ENCODE peak calls at places on chromosomes 2 and 18, in ten cellular contexts. Y is iPS-NIHi11; C is RWPE1; N is H54; T is effector memory CD8-positive, alpha-beta T cell; Z is heart right ventricle; S is DMS 273 treated with DMSO at 0.1 percent for 48 hours; U is EH; D is endothelial cell; L is T-helper 22 cell. I is an unnamed sample.

GRCh38 chr18:51437280-51438271 is 240.1 kb upstream of the MEX3C start:
- DNase-seq in Y (no peak), C (peak), N (no peak), T (no peak), Z (no peak), S (no peak), U (no peak), D (no peak), L (no peak), I (no peak)

GRCh38 chr2:96505231-96505889 is at the start of gene NEURL3:
- DNase-seq in Y (no peak), C (peak), N (peak), T (no peak), Z (no peak), S (no peak), U (peak), D (no peak), L (no peak), I (peak)

GRCh38 chr2:84888401-84889276 is 7.8 kb upstream of the TRABD2A start:
- DNase-seq in Y (no peak), C (no peak), N (no peak), T (peak), Z (no peak), S (no peak), U (peak), D (no peak), L (no peak), I (peak)

GRCh38 chr2:128626758-128627515 is 308.3 kb upstream of the HS6ST1 start:
- DNase-seq in Y (no peak), C (no peak), N (no peak), T (no peak), Z (no peak), S (peak), U (no peak), D (no peak), L (no peak), I (no peak)

GRCh38 chr18:45686892-45687611 is 36.9 kb upstream of the SLC14A1 start:
- DNase-seq in Y (no peak), C (no peak), N (no peak), T (peak), Z (no peak), S (no peak), U (no peak), D (no peak), L (peak), I (peak)

GRCh38 chr2:169221745-169222369 is 140.5 kb downstream of the LRP2 start:
- DNase-seq in Y (peak), C (peak), N (peak), T (no peak), Z (no peak), S (no peak), U (peak), D (no peak), L (no peak), I (no peak)

GRCh38 chr18:59697236-59697932 is at the start of gene CCBE1:
- DNase-seq in Y (peak), C (no peak), N (peak), T (no peak), Z (peak), S (peak), U (peak), D (peak), L (no peak), I (peak)

GRCh38 chr2:7788736-7789135 is 871.5 kb downstream of the RNF144A start:
- DNase-seq in Y (no peak), C (no peak), N (no peak), T (no peak), Z (no peak), S (no peak), U (no peak), D (no peak), L (no peak), I (no peak)

GRCh38 chr2:4073178-4073577 is 369.8 kb downstream of the DCDC2C start:
- DNase-seq in Y (no peak), C (no peak), N (no peak), T (no peak), Z (no peak), S (no peak), U (no peak), D (no peak), L (no peak), I (no peak)

GRCh38 chr2:8165550-8165949 is 516.3 kb upstream of the ID2 start:
- DNase-seq in Y (no peak), C (no peak), N (no peak), T (no peak), Z (no peak), S (no peak), U (no peak), D (no peak), L (no peak), I (no peak)

GRCh38 chr2:193476171-193476800 is 1281.6 kb upstream of the TMEFF2 start:
- DNase-seq in Y (no peak), C (no peak), N (no peak), T (no peak), Z (no peak), S (no peak), U (no peak), D (no peak), L (no peak), I (no peak)

GRCh38 chr2:135773917-135774316 is 32.3 kb downstream of the UBXN4 start:
- DNase-seq in Y (no peak), C (peak), N (no peak), T (no peak), Z (no peak), S (no peak), U (peak), D (no peak), L (no peak), I (no peak)

GRCh38 chr18:57925706-57926105 is 118.3 kb upstream of the NEDD4L start:
- DNase-seq in Y (no peak), C (no peak), N (no peak), T (no peak), Z (no peak), S (no peak), U (peak), D (no peak), L (no peak), I (no peak)

GRCh38 chr2:13141315-13141714 is 424.6 kb downstream of the TRIB2 start:
- DNase-seq in Y (no peak), C (no peak), N (no peak), T (no peak), Z (no peak), S (no peak), U (no peak), D (no peak), L (no peak), I (no peak)

GRCh38 chr2:229591611-229592010 is 122.7 kb downstream of the DNER start:
- DNase-seq in Y (no peak), C (no peak), N (no peak), T (no peak), Z (no peak), S (no peak), U (no peak), D (no peak), L (no peak), I (no peak)

GRCh38 chr18:47872426-47872825 is 58.0 kb downstream of the SMAD2 start:
- DNase-seq in Y (no peak), C (no peak), N (no peak), T (no peak), Z (no peak), S (no peak), U (no peak), D (no peak), L (no peak), I (no peak)

GRCh38 chr2:2573205-2573604 is 242.1 kb upstream of the MYT1L start:
- DNase-seq in Y (no peak), C (no peak), N (no peak), T (no peak), Z (no peak), S (no peak), U (no peak), D (no peak), L (no peak), I (no peak)

GRCh38 chr2:37911296-37911888 is 13.7 kb upstream of the RMDN2 start:
- DNase-seq in Y (no peak), C (no peak), N (no peak), T (no peak), Z (no peak), S (no peak), U (no peak), D (no peak), L (no peak), I (no peak)

GRCh38 chr2:177575358-177575757 is 182.8 kb downstream of the AGPS start:
- DNase-seq in Y (no peak), C (no peak), N (no peak), T (no peak), Z (no peak), S (no peak), U (no peak), D (no peak), L (no peak), I (no peak)

GRCh38 chr2:238995634-238996033 is 147.7 kb downstream of the TWIST2 start:
- DNase-seq in Y (no peak), C (no peak), N (no peak), T (no peak), Z (no peak), S (no peak), U (peak), D (no peak), L (no peak), I (no peak)

GRCh38 chr2:84022810-84023431 is 436.2 kb downstream of the SUCLG1 start:
- DNase-seq in Y (peak), C (peak), N (peak), T (no peak), Z (peak), S (peak), U (peak), D (peak), L (no peak), I (peak)

GRCh38 chr2:219157396-219157795 is 3.2 kb downstream of the NHEJ1 start:
- DNase-seq in Y (no peak), C (no peak), N (no peak), T (no peak), Z (no peak), S (no peak), U (no peak), D (no peak), L (no peak), I (no peak)

GRCh38 chr2:141523199-141523598 is 607.6 kb downstream of the LRP1B start:
- DNase-seq in Y (no peak), C (no peak), N (no peak), T (no peak), Z (no peak), S (no peak), U (no peak), D (no peak), L (no peak), I (no peak)

GRCh38 chr2:187878096-187878495 is 323.9 kb upstream of the TFPI start:
- DNase-seq in Y (no peak), C (no peak), N (no peak), T (no peak), Z (no peak), S (no peak), U (no peak), D (no peak), L (no peak), I (no peak)

GRCh38 chr2:80560298-80560697 is 255.7 kb upstream of the LRRTM1 start:
- DNase-seq in Y (no peak), C (no peak), N (no peak), T (no peak), Z (no peak), S (no peak), U (no peak), D (no peak), L (no peak), I (no peak)

GRCh38 chr2:239376351-239376750 is 24.5 kb downstream of the HDAC4 start:
- DNase-seq in Y (no peak), C (no peak), N (no peak), T (no peak), Z (no peak), S (no peak), U (no peak), D (no peak), L (no peak), I (no peak)

GRCh38 chr18:65259403-65259802 is 491.4 kb upstream of the CDH7 start:
- DNase-seq in Y (no peak), C (no peak), N (no peak), T (no peak), Z (no peak), S (no peak), U (no peak), D (no peak), L (no peak), I (no peak)

GRCh38 chr2:196383799-196384198 is 212.4 kb upstream of the STK17B start:
- DNase-seq in Y (no peak), C (no peak), N (no peak), T (no peak), Z (no peak), S (no peak), U (no peak), D (no peak), L (no peak), I (no peak)

GRCh38 chr2:15241929-15242328 is 319.2 kb downstream of the NBAS start:
- DNase-seq in Y (no peak), C (no peak), N (no peak), T (no peak), Z (no peak), S (no peak), U (no peak), D (no peak), L (no peak), I (no peak)

GRCh38 chr2:30276455-30276911 is 45.1 kb downstream of the LBH start:
- DNase-seq in Y (no peak), C (no peak), N (no peak), T (no peak), Z (no peak), S (no peak), U (peak), D (no peak), L (no peak), I (no peak)

GRCh38 chr18:33673689-33674088 is 95.7 kb downstream of the ASXL3 start:
- DNase-seq in Y (no peak), C (no peak), N (no peak), T (no peak), Z (no peak), S (no peak), U (no peak), D (no peak), L (no peak), I (no peak)

GRCh38 chr2:96097951-96098823 is 18.2 kb downstream of the ADRA2B start:
- DNase-seq in Y (no peak), C (no peak), N (no peak), T (no peak), Z (peak), S (no peak), U (no peak), D (no peak), L (no peak), I (no peak)